ENCODE peak calls at places on chromosome 2, in five cellular contexts. One of them, this sample, is unnamed.

GRCh38 chr2:217275091-217275490 is 415.2 kb upstream of the TNP1 start:
- DNase-seq in left cardiac atrium: no peak
- DNase-seq in heart right ventricle: no peak
- DNase-seq in fibroblast of pulmonary artery: no peak
- DNase-seq in stimulated activated CD4-positive, alpha-beta T cell treated with anti-CD3 and anti-CD28 coated beads, Interleukin-4, amount 100 ng/mL, for 48 hours: no peak
- DNase-seq in this sample: no peak

GRCh38 chr2:70094978-70095832 is 7.9 kb downstream of the PCBP1 start:
- DNase-seq in left cardiac atrium: peak; percentile 63
- DNase-seq in heart right ventricle: peak; percentile 70
- DNase-seq in fibroblast of pulmonary artery: peak; percentile 60
- DNase-seq in stimulated activated CD4-positive, alpha-beta T cell treated with anti-CD3 and anti-CD28 coated beads, Interleukin-4, amount 100 ng/mL, for 48 hours: no peak
- DNase-seq in this sample: no peak

GRCh38 chr2:236309669-236310029 is 45.4 kb upstream of the ASB18 start:
- DNase-seq in left cardiac atrium: no peak
- DNase-seq in heart right ventricle: peak; percentile 9
- DNase-seq in fibroblast of pulmonary artery: peak; percentile 8
- DNase-seq in stimulated activated CD4-positive, alpha-beta T cell treated with anti-CD3 and anti-CD28 coated beads, Interleukin-4, amount 100 ng/mL, for 48 hours: no peak
- DNase-seq in this sample: peak; percentile 11

GRCh38 chr2:237790353-237790752 is 8.2 kb upstream of the RBM44 start:
- DNase-seq in left cardiac atrium: no peak
- DNase-seq in heart right ventricle: no peak
- DNase-seq in fibroblast of pulmonary artery: peak; percentile 25
- DNase-seq in stimulated activated CD4-positive, alpha-beta T cell treated with anti-CD3 and anti-CD28 coated beads, Interleukin-4, amount 100 ng/mL, for 48 hours: no peak
- DNase-seq in this sample: peak; percentile 76

GRCh38 chr2:230202430-230203109 is 17.2 kb downstream of the SP110 start:
- DNase-seq in left cardiac atrium: no peak
- DNase-seq in heart right ventricle: no peak
- DNase-seq in fibroblast of pulmonary artery: no peak
- DNase-seq in stimulated activated CD4-positive, alpha-beta T cell treated with anti-CD3 and anti-CD28 coated beads, Interleukin-4, amount 100 ng/mL, for 48 hours: peak; percentile 32
- DNase-seq in this sample: no peak

GRCh38 chr2:12261993-12262680 is 454.6 kb upstream of the TRIB2 start:
- DNase-seq in left cardiac atrium: no peak
- DNase-seq in heart right ventricle: no peak
- DNase-seq in fibroblast of pulmonary artery: no peak
- DNase-seq in stimulated activated CD4-positive, alpha-beta T cell treated with anti-CD3 and anti-CD28 coated beads, Interleukin-4, amount 100 ng/mL, for 48 hours: no peak
- DNase-seq in this sample: no peak

GRCh38 chr2:207747653-207748560 is 21.8 kb downstream of the FZD5 start:
- DNase-seq in left cardiac atrium: no peak
- DNase-seq in heart right ventricle: no peak
- DNase-seq in fibroblast of pulmonary artery: no peak
- DNase-seq in stimulated activated CD4-positive, alpha-beta T cell treated with anti-CD3 and anti-CD28 coated beads, Interleukin-4, amount 100 ng/mL, for 48 hours: no peak
- DNase-seq in this sample: peak; percentile 79

GRCh38 chr2:202883987-202884675 is 12.6 kb upstream of the ICA1L start:
- DNase-seq in left cardiac atrium: no peak
- DNase-seq in heart right ventricle: no peak
- DNase-seq in fibroblast of pulmonary artery: peak; percentile 10
- DNase-seq in stimulated activated CD4-positive, alpha-beta T cell treated with anti-CD3 and anti-CD28 coated beads, Interleukin-4, amount 100 ng/mL, for 48 hours: no peak
- DNase-seq in this sample: peak; percentile 79

GRCh38 chr2:2464095-2464494 is 133.0 kb upstream of the MYT1L start:
- DNase-seq in left cardiac atrium: peak; percentile 38
- DNase-seq in heart right ventricle: peak; percentile 6
- DNase-seq in fibroblast of pulmonary artery: no peak
- DNase-seq in stimulated activated CD4-positive, alpha-beta T cell treated with anti-CD3 and anti-CD28 coated beads, Interleukin-4, amount 100 ng/mL, for 48 hours: no peak
- DNase-seq in this sample: no peak